ENCODE peak calls at places on chromosome 10, in eight cellular contexts. One of them, this sample, is unnamed.

GRCh38 chr10:12966067-12966466 is 35.4 kb downstream of the CCDC3 start:
- DNase-seq in PC-3: no peak
- DNase-seq in stimulated activated CD8-positive, alpha-beta memory T cell treated with anti-CD3 and anti-CD28 coated beads, Interleukin-15, amount 100 ng/mL, for 4 hours: no peak
- DNase-seq in C1 segment of cervical spinal cord: no peak
- DNase-seq in SK-N-SH: no peak
- DNase-seq in posterior cingulate gyrus: no peak
- DNase-seq in M059J: no peak
- DNase-seq in T-helper 9 cell: no peak
- DNase-seq in this sample: no peak

GRCh38 chr10:44993922-44994751 is 6.6 kb upstream of the ZNF22 start:
- DNase-seq in PC-3: no peak
- DNase-seq in stimulated activated CD8-positive, alpha-beta memory T cell treated with anti-CD3 and anti-CD28 coated beads, Interleukin-15, amount 100 ng/mL, for 4 hours: no peak
- DNase-seq in C1 segment of cervical spinal cord: no peak
- DNase-seq in SK-N-SH: no peak
- DNase-seq in posterior cingulate gyrus: peak; percentile 72
- DNase-seq in M059J: no peak
- DNase-seq in T-helper 9 cell: no peak
- DNase-seq in this sample: no peak

GRCh38 chr10:30581779-30582380 is 47.7 kb downstream of the LYZL2 start:
- DNase-seq in PC-3: peak; percentile 54
- DNase-seq in stimulated activated CD8-positive, alpha-beta memory T cell treated with anti-CD3 and anti-CD28 coated beads, Interleukin-15, amount 100 ng/mL, for 4 hours: no peak
- DNase-seq in C1 segment of cervical spinal cord: peak; percentile 11
- DNase-seq in SK-N-SH: peak; percentile 68
- DNase-seq in posterior cingulate gyrus: no peak
- DNase-seq in M059J: peak; percentile 36
- DNase-seq in T-helper 9 cell: no peak
- DNase-seq in this sample: no peak

GRCh38 chr10:129725890-129726631 is 238.0 kb downstream of the EBF3 start:
- DNase-seq in PC-3: no peak
- DNase-seq in stimulated activated CD8-positive, alpha-beta memory T cell treated with anti-CD3 and anti-CD28 coated beads, Interleukin-15, amount 100 ng/mL, for 4 hours: no peak
- DNase-seq in C1 segment of cervical spinal cord: no peak
- DNase-seq in SK-N-SH: no peak
- DNase-seq in posterior cingulate gyrus: peak; percentile 58
- DNase-seq in M059J: no peak
- DNase-seq in T-helper 9 cell: no peak
- DNase-seq in this sample: no peak

GRCh38 chr10:5775705-5776104 is 37.5 kb downstream of the GDI2 start:
- DNase-seq in PC-3: no peak
- DNase-seq in stimulated activated CD8-positive, alpha-beta memory T cell treated with anti-CD3 and anti-CD28 coated beads, Interleukin-15, amount 100 ng/mL, for 4 hours: peak; percentile 57
- DNase-seq in C1 segment of cervical spinal cord: no peak
- DNase-seq in SK-N-SH: no peak
- DNase-seq in posterior cingulate gyrus: peak; percentile 84
- DNase-seq in M059J: no peak
- DNase-seq in T-helper 9 cell: peak; percentile 76
- DNase-seq in this sample: no peak

GRCh38 chr10:4431114-4431862 is 394.7 kb upstream of the AKR1E2 start:
- DNase-seq in PC-3: no peak
- DNase-seq in stimulated activated CD8-positive, alpha-beta memory T cell treated with anti-CD3 and anti-CD28 coated beads, Interleukin-15, amount 100 ng/mL, for 4 hours: no peak
- DNase-seq in C1 segment of cervical spinal cord: no peak
- DNase-seq in SK-N-SH: no peak
- DNase-seq in posterior cingulate gyrus: no peak
- DNase-seq in M059J: peak; percentile 52
- DNase-seq in T-helper 9 cell: no peak
- DNase-seq in this sample: no peak

GRCh38 chr10:688287-688620 is 1.2 kb downstream of the DIP2C start:
- DNase-seq in PC-3: no peak
- DNase-seq in stimulated activated CD8-positive, alpha-beta memory T cell treated with anti-CD3 and anti-CD28 coated beads, Interleukin-15, amount 100 ng/mL, for 4 hours: no peak
- DNase-seq in C1 segment of cervical spinal cord: no peak
- DNase-seq in SK-N-SH: no peak
- DNase-seq in posterior cingulate gyrus: no peak
- DNase-seq in M059J: no peak
- DNase-seq in T-helper 9 cell: no peak
- DNase-seq in this sample: no peak

GRCh38 chr10:123999956-124000615 is 93.3 kb downstream of the CHST15 start:
- DNase-seq in PC-3: no peak
- DNase-seq in stimulated activated CD8-positive, alpha-beta memory T cell treated with anti-CD3 and anti-CD28 coated beads, Interleukin-15, amount 100 ng/mL, for 4 hours: no peak
- DNase-seq in C1 segment of cervical spinal cord: no peak
- DNase-seq in SK-N-SH: peak; percentile 17
- DNase-seq in posterior cingulate gyrus: peak; percentile 77
- DNase-seq in M059J: no peak
- DNase-seq in T-helper 9 cell: no peak
- DNase-seq in this sample: no peak

GRCh38 chr10:118943253-118943652 is 86.3 kb upstream of the NANOS1 start:
- DNase-seq in PC-3: no peak
- DNase-seq in stimulated activated CD8-positive, alpha-beta memory T cell treated with anti-CD3 and anti-CD28 coated beads, Interleukin-15, amount 100 ng/mL, for 4 hours: no peak
- DNase-seq in C1 segment of cervical spinal cord: no peak
- DNase-seq in SK-N-SH: no peak
- DNase-seq in posterior cingulate gyrus: no peak
- DNase-seq in M059J: no peak
- DNase-seq in T-helper 9 cell: no peak
- DNase-seq in this sample: no peak

GRCh38 chr10:113844091-113844490 is 9.8 kb downstream of the DCLRE1A start:
- DNase-seq in PC-3: peak; percentile 67
- DNase-seq in stimulated activated CD8-positive, alpha-beta memory T cell treated with anti-CD3 and anti-CD28 coated beads, Interleukin-15, amount 100 ng/mL, for 4 hours: no peak
- DNase-seq in C1 segment of cervical spinal cord: no peak
- DNase-seq in SK-N-SH: no peak
- DNase-seq in posterior cingulate gyrus: no peak
- DNase-seq in M059J: no peak
- DNase-seq in T-helper 9 cell: no peak
- DNase-seq in this sample: no peak

GRCh38 chr10:120938822-120939221 is 87.7 kb downstream of the WDR11 start:
- DNase-seq in PC-3: no peak
- DNase-seq in stimulated activated CD8-positive, alpha-beta memory T cell treated with anti-CD3 and anti-CD28 coated beads, Interleukin-15, amount 100 ng/mL, for 4 hours: no peak
- DNase-seq in C1 segment of cervical spinal cord: no peak
- DNase-seq in SK-N-SH: no peak
- DNase-seq in posterior cingulate gyrus: no peak
- DNase-seq in M059J: no peak
- DNase-seq in T-helper 9 cell: no peak
- DNase-seq in this sample: no peak